ENCODE peak calls at places on chromosomes 6 and 20, in eight cellular contexts. One of them, this sample, is unnamed.

GRCh38 chr20:58174708-58175287 is 53.7 kb downstream of the ANKRD60 start:
- DNase-seq in H1: no peak
- DNase-seq in fibroblast of lung: peak
- DNase-seq in activated effector memory CD4-positive, alpha-beta T cell treated with Interleukin-2 at 50 U/mL for 16 hours: no peak
- DNase-seq in IMR-90: no peak
- DNase-seq in effector memory CD8-positive, alpha-beta T cell: no peak
- DNase-seq in Ammon's horn: no peak
- DNase-seq in left ventricle myocardium superior: peak
- DNase-seq in this sample: no peak

GRCh38 chr20:33765099-33765498 is 33.3 kb downstream of the ZNF341 start:
- DNase-seq in H1: no peak
- DNase-seq in fibroblast of lung: no peak
- DNase-seq in activated effector memory CD4-positive, alpha-beta T cell treated with Interleukin-2 at 50 U/mL for 16 hours: no peak
- DNase-seq in IMR-90: no peak
- DNase-seq in effector memory CD8-positive, alpha-beta T cell: no peak
- DNase-seq in Ammon's horn: no peak
- DNase-seq in left ventricle myocardium superior: no peak
- DNase-seq in this sample: no peak

GRCh38 chr6:15065603-15066002 is 180.3 kb upstream of the JARID2 start:
- DNase-seq in H1: no peak
- DNase-seq in fibroblast of lung: peak
- DNase-seq in activated effector memory CD4-positive, alpha-beta T cell treated with Interleukin-2 at 50 U/mL for 16 hours: no peak
- DNase-seq in IMR-90: peak
- DNase-seq in effector memory CD8-positive, alpha-beta T cell: no peak
- DNase-seq in Ammon's horn: no peak
- DNase-seq in left ventricle myocardium superior: no peak
- DNase-seq in this sample: no peak

GRCh38 chr6:166466178-166467122 is 83.7 kb upstream of the MPC1 start:
- DNase-seq in H1: no peak
- DNase-seq in fibroblast of lung: peak
- DNase-seq in activated effector memory CD4-positive, alpha-beta T cell treated with Interleukin-2 at 50 U/mL for 16 hours: no peak
- DNase-seq in IMR-90: peak
- DNase-seq in effector memory CD8-positive, alpha-beta T cell: no peak
- DNase-seq in Ammon's horn: no peak
- DNase-seq in left ventricle myocardium superior: no peak
- DNase-seq in this sample: no peak

GRCh38 chr6:142569676-142570075 is 267.9 kb downstream of the ADGRG6 start:
- DNase-seq in H1: no peak
- DNase-seq in fibroblast of lung: no peak
- DNase-seq in activated effector memory CD4-positive, alpha-beta T cell treated with Interleukin-2 at 50 U/mL for 16 hours: no peak
- DNase-seq in IMR-90: no peak
- DNase-seq in effector memory CD8-positive, alpha-beta T cell: no peak
- DNase-seq in Ammon's horn: no peak
- DNase-seq in left ventricle myocardium superior: no peak
- DNase-seq in this sample: no peak

GRCh38 chr6:25173951-25174474 is 105.2 kb upstream of the CARMIL1 start:
- DNase-seq in H1: no peak
- DNase-seq in fibroblast of lung: peak
- DNase-seq in activated effector memory CD4-positive, alpha-beta T cell treated with Interleukin-2 at 50 U/mL for 16 hours: no peak
- DNase-seq in IMR-90: peak
- DNase-seq in effector memory CD8-positive, alpha-beta T cell: no peak
- DNase-seq in Ammon's horn: no peak
- DNase-seq in left ventricle myocardium superior: no peak
- DNase-seq in this sample: no peak

GRCh38 chr6:44456070-44456965 is 68.8 kb downstream of the CDC5L start:
- DNase-seq in H1: no peak
- DNase-seq in fibroblast of lung: peak
- DNase-seq in activated effector memory CD4-positive, alpha-beta T cell treated with Interleukin-2 at 50 U/mL for 16 hours: peak
- DNase-seq in IMR-90: peak
- DNase-seq in effector memory CD8-positive, alpha-beta T cell: peak
- DNase-seq in Ammon's horn: peak
- DNase-seq in left ventricle myocardium superior: peak
- DNase-seq in this sample: peak

GRCh38 chr6:112016335-112016734 is 37.6 kb upstream of the CCN6 start:
- DNase-seq in H1: no peak
- DNase-seq in fibroblast of lung: no peak
- DNase-seq in activated effector memory CD4-positive, alpha-beta T cell treated with Interleukin-2 at 50 U/mL for 16 hours: no peak
- DNase-seq in IMR-90: peak
- DNase-seq in effector memory CD8-positive, alpha-beta T cell: no peak
- DNase-seq in Ammon's horn: no peak
- DNase-seq in left ventricle myocardium superior: peak
- DNase-seq in this sample: no peak

GRCh38 chr6:106098383-106099234 is 12.5 kb downstream of the PRDM1 start:
- DNase-seq in H1: no peak
- DNase-seq in fibroblast of lung: peak
- DNase-seq in activated effector memory CD4-positive, alpha-beta T cell treated with Interleukin-2 at 50 U/mL for 16 hours: peak
- DNase-seq in IMR-90: peak
- DNase-seq in effector memory CD8-positive, alpha-beta T cell: peak
- DNase-seq in Ammon's horn: no peak
- DNase-seq in left ventricle myocardium superior: no peak
- DNase-seq in this sample: peak

GRCh38 chr6:82909551-82909950 is 156.1 kb downstream of the UBE3D start:
- DNase-seq in H1: no peak
- DNase-seq in fibroblast of lung: no peak
- DNase-seq in activated effector memory CD4-positive, alpha-beta T cell treated with Interleukin-2 at 50 U/mL for 16 hours: no peak
- DNase-seq in IMR-90: no peak
- DNase-seq in effector memory CD8-positive, alpha-beta T cell: no peak
- DNase-seq in Ammon's horn: no peak
- DNase-seq in left ventricle myocardium superior: no peak
- DNase-seq in this sample: no peak

GRCh38 chr6:42418739-42419138 is 33.0 kb downstream of the TRERF1 start:
- DNase-seq in H1: no peak
- DNase-seq in fibroblast of lung: no peak
- DNase-seq in activated effector memory CD4-positive, alpha-beta T cell treated with Interleukin-2 at 50 U/mL for 16 hours: no peak
- DNase-seq in IMR-90: no peak
- DNase-seq in effector memory CD8-positive, alpha-beta T cell: no peak
- DNase-seq in Ammon's horn: no peak
- DNase-seq in left ventricle myocardium superior: no peak
- DNase-seq in this sample: no peak

GRCh38 chr6:98957440-98957839 is 9.7 kb upstream of the FBXL4 start:
- DNase-seq in H1: no peak
- DNase-seq in fibroblast of lung: peak
- DNase-seq in activated effector memory CD4-positive, alpha-beta T cell treated with Interleukin-2 at 50 U/mL for 16 hours: no peak
- DNase-seq in IMR-90: peak
- DNase-seq in effector memory CD8-positive, alpha-beta T cell: no peak
- DNase-seq in Ammon's horn: no peak
- DNase-seq in left ventricle myocardium superior: no peak
- DNase-seq in this sample: peak

GRCh38 chr6:112372213-112372806 is 25.2 kb downstream of the RFPL4B start:
- DNase-seq in H1: no peak
- DNase-seq in fibroblast of lung: peak
- DNase-seq in activated effector memory CD4-positive, alpha-beta T cell treated with Interleukin-2 at 50 U/mL for 16 hours: no peak
- DNase-seq in IMR-90: peak
- DNase-seq in effector memory CD8-positive, alpha-beta T cell: no peak
- DNase-seq in Ammon's horn: no peak
- DNase-seq in left ventricle myocardium superior: no peak
- DNase-seq in this sample: no peak